ENCODE peak calls at places on chromosome 14, in seven cellular contexts. X is IMR-90, T is A549, L is psoas muscle, P is HCT116, Z is pancreas, B is adrenal gland. J is an unnamed sample.

GRCh38 chr14:55477680-55478079 is 37.3 kb upstream of the TBPL2 start:
- DNase-seq in P (no peak), B (no peak), Z (peak; percentile 60), T (no peak), L (no peak), X (no peak), J (no peak)

GRCh38 chr14:60655114-60655897 is 6.0 kb upstream of the SIX1 start:
- DNase-seq in T (no peak), Z (no peak), L (no peak), X (no peak), B (no peak), P (no peak), J (no peak)

GRCh38 chr14:99860219-99860618 is 67.0 kb downstream of the EML1 start:
- DNase-seq in B (no peak), L (no peak), P (no peak), T (no peak), X (no peak), Z (no peak), J (no peak)

GRCh38 chr14:78975734-78976133 is 805.6 kb downstream of the NRXN3 start:
- DNase-seq in L (no peak), Z (no peak), T (no peak), B (no peak), X (no peak), P (no peak), J (no peak)

GRCh38 chr14:61256826-61257468 is 24.2 kb downstream of the TMEM30B start:
- DNase-seq in T (no peak), B (peak; percentile 33), Z (no peak), L (no peak), P (no peak), X (no peak), J (no peak)

GRCh38 chr14:28756896-28757570 is 9.6 kb upstream of the FOXG1 start:
- DNase-seq in P (no peak), X (peak; percentile 54), T (peak; percentile 48), B (no peak), L (no peak), Z (no peak), J (no peak)

GRCh38 chr14:63853831-63854293 is 1.1 kb downstream of the SYNE2 start:
- DNase-seq in T (peak; percentile 60), X (peak; percentile 52), Z (peak; percentile 38), L (peak; percentile 47), B (peak; percentile 64), P (no peak), J (peak; percentile 62)

GRCh38 chr14:103607039-103607668 is 21.9 kb upstream of the KLC1 start:
- DNase-seq in T (peak; percentile 37), B (peak; percentile 80), Z (no peak), X (peak; percentile 92), P (no peak), L (peak; percentile 72), J (peak; percentile 80)

GRCh38 chr14:99188721-99189120 is 83.3 kb downstream of the BCL11B start:
- DNase-seq in B (no peak), X (no peak), L (no peak), T (no peak), Z (no peak), P (no peak), J (no peak)

GRCh38 chr14:104084251-104085002 is 1.1 kb upstream of the ASPG start:
- DNase-seq in L (no peak), P (no peak), X (no peak), Z (no peak), T (no peak), B (no peak), J (no peak)

GRCh38 chr14:83300454-83301064 is 1766.9 kb upstream of the SEL1L start:
- DNase-seq in L (no peak), T (peak; percentile 19), B (no peak), P (no peak), Z (no peak), X (peak; percentile 52), J (no peak)

GRCh38 chr14:55180434-55180833 is 11.0 kb downstream of the DLGAP5 start:
- DNase-seq in L (no peak), T (no peak), B (no peak), P (no peak), X (peak; percentile 38), Z (no peak), J (no peak)

GRCh38 chr14:74203546-74203945 is 35.7 kb upstream of the VSX2 start:
- DNase-seq in T (no peak), X (no peak), L (no peak), B (no peak), P (no peak), Z (no peak), J (no peak)

GRCh38 chr14:74204481-74204880 is 34.8 kb upstream of the VSX2 start:
- DNase-seq in Z (no peak), T (no peak), P (no peak), B (no peak), X (no peak), L (no peak), J (no peak)

GRCh38 chr14:74202113-74202512 is 37.1 kb upstream of the VSX2 start:
- DNase-seq in Z (no peak), P (no peak), X (no peak), T (no peak), L (no peak), B (no peak), J (no peak)

GRCh38 chr14:74211945-74212580 is 27.2 kb upstream of the VSX2 start:
- DNase-seq in P (no peak), X (no peak), Z (no peak), B (no peak), T (no peak), L (no peak), J (no peak)

GRCh38 chr14:74207943-74208342 is 31.3 kb upstream of the VSX2 start:
- DNase-seq in L (no peak), P (peak; percentile 16), B (no peak), Z (no peak), T (peak; percentile 7), X (no peak), J (no peak)
- TF ChIP-seq CTCF in L (no peak), P (peak; percentile 65), B (no peak), Z (no peak), T (no peak), X (peak; percentile 7), J (no peak)

GRCh38 chr14:69673099-69673498 is 61.7 kb downstream of the SUSD6 start:
- DNase-seq in L (no peak), B (no peak), T (no peak), P (no peak), Z (no peak), X (no peak), J (no peak)
- H3K4me1 ChIP-seq in L (peaks cover 72% of the 10 kb centered on the region), B (peaks cover 39% of the 10 kb centered on the region), T (no peaks in the 10 kb centered on the region), P (no peaks in the 10 kb centered on the region), Z (peaks cover 53% of the 10 kb centered on the region), X (peaks cover 2% of the 10 kb centered on the region), J (peaks cover 5% of the 10 kb centered on the region)

DNA sequence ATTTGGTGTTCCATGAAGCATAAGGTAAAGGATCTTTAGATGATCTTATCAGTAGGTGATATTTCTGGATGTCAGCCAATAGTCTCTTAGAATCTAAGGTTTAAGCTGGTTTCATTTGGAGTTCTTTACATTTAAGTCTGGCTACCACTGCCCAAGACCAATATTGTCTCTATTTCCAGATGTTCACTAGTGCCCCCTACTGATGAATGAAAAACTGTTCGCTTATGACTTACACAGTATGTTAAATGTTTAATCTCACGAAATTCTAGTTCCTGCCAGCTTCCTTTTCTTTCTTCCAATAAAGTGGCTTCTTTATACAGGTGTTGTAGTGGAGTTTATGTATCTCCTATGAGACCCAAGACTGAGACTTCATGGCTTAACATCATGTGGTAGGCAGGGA is 31.8 kb upstream of the MIS18BP1 start:
- DNase-seq in Z (no peak), T (peak; percentile 24), P (peak; percentile 7), B (no peak), L (no peak), X (no peak), J (no peak)
- H3K27ac ChIP-seq in Z (no peak overlapping the region), T (no peak overlapping the region), P (no peak overlapping the region), B (no peak overlapping the region), L (no peak overlapping the region), X (no peak overlapping the region), J (no peak overlapping the region)

GRCh38 chr14:34833545-34834523 is 41.3 kb downstream of the BAZ1A start:
- DNase-seq in L (no peak), Z (no peak), B (no peak), X (no peak), T (no peak), P (no peak), J (no peak)
- TF ChIP-seq CTCF in L (no peak), Z (no peak), B (no peak), X (no peak), T (no peak), P (no peak), J (no peak)

GRCh38 chr14:73729015-73729330 is 14.8 kb upstream of the PNMA1 start:
- DNase-seq in L (no peak), B (no peak), T (no peak), P (no peak), Z (no peak), X (no peak), J (no peak)

GRCh38 chr14:73726025-73726961 is 12.1 kb upstream of the PNMA1 start:
- DNase-seq in L (no peak), P (no peak), T (no peak), B (no peak), X (no peak), Z (no peak), J (no peak)

GRCh38 chr14:73725116-73726024 is 11.2 kb upstream of the PNMA1 start:
- DNase-seq in X (peak; percentile 59), T (no peak), P (no peak), B (no peak), Z (no peak), L (peak; percentile 57), J (no peak)

GRCh38 chr14:73728106-73729014 is 14.2 kb upstream of the PNMA1 start:
- DNase-seq in L (peak; percentile 84), T (peak; percentile 78), X (peak; percentile 63), P (peak; percentile 61), B (peak; percentile 91), Z (peak; percentile 89), J (peak; percentile 85)

GRCh38 chr14:73727181-73727580 is 13.0 kb upstream of the PNMA1 start:
- DNase-seq in Z (no peak), L (no peak), T (no peak), X (no peak), B (no peak), P (no peak), J (no peak)
- H3K4me1 ChIP-seq in Z (no peaks in the 10 kb centered on the region), L (peaks cover 79% of the 10 kb centered on the region), T (peaks cover 61% of the 10 kb centered on the region), X (peaks cover 36% of the 10 kb centered on the region), B (peaks cover 13% of the 10 kb centered on the region), P (peaks cover 21% of the 10 kb centered on the region), J (peaks cover 11% of the 10 kb centered on the region)